ENCODE peak calls at places on chromosomes 11 and 22, in five cellular contexts. K, H, V, X and I are unnamed samples.

GRCh38 chr11:122089111-122089510 is 26.9 kb downstream of the BLID start:
- DNase-seq in V (no peak), K (no peak), X (no peak), H (no peak), I (no peak)

GRCh38 chr22:21677606-21678443 is 12.0 kb downstream of the PPIL2 start:
- DNase-seq in X (no peak), K (no peak), H (peak), V (no peak), I (no peak)

GRCh38 chr11:69504576-69505420 is 23.3 kb downstream of the LINC01488 start:
- DNase-seq in V (no peak), K (no peak), X (no peak), H (no peak), I (no peak)

GRCh38 chr11:93694586-93694985 is 33.1 kb downstream of the CEP295 start:
- DNase-seq in V (no peak), K (no peak), H (no peak), X (no peak), I (no peak)

GRCh38 chr11:124863137-124863825 is 2.0 kb upstream of the ROBO3 start:
- DNase-seq in V (no peak), H (peak), K (no peak), X (peak), I (no peak)

GRCh38 chr11:65793144-65793581 is 6.3 kb downstream of the OVOL1 start:
- DNase-seq in V (no peak), K (no peak), X (no peak), H (no peak), I (no peak)

GRCh38 chr11:117374316-117374715 is 46.7 kb downstream of the CEP164 start:
- DNase-seq in K (no peak), H (no peak), V (no peak), X (no peak), I (no peak)

GRCh38 chr22:39327995-39328754 is 8.8 kb upstream of the RPL3 start:
- DNase-seq in V (no peak), H (no peak), X (no peak), K (peak), I (no peak)

GRCh38 chr11:46387919-46388618 is 3.5 kb downstream of the CHRM4 start:
- DNase-seq in V (no peak), X (no peak), H (no peak), K (no peak), I (no peak)

GRCh38 chr11:71935338-71935925 is 6.6 kb downstream of the RNF121 start:
- DNase-seq in X (no peak), K (no peak), V (no peak), H (no peak), I (no peak)

GRCh38 chr22:49324527-49325491 is 502.9 kb downstream of the BRD1 start:
- DNase-seq in H (no peak), K (no peak), X (peak), V (no peak), I (no peak)
- TF ChIP-seq SUZ12 in H (no peak), K (no peak), X (no peak), V (no peak), I (no peak)

DNA sequence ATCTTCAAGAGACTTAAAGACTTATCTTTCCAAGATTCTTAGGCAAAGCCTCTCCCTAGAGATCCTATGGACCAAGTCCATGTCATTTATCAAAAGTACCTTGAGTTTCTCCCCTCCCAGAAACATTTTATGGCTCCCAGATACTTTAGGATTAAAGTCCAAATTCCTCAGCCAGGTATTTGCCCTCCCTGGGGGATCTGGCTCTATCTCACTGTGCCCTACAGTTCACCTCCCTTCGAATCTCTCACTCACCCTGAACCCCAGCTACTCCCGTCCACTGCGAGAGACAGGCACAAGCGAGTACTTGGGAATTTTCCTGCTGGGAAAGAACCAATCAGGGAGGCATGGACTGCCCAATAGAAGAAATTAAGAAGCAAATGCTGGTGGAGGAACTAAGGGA is 11.9 kb downstream of the MS4A8 start:
- DNase-seq in V (no peak), X (no peak), K (no peak), H (no peak), I (no peak)
- TF ChIP-seq SUZ12 in V (no peak), X (no peak), K (no peak), H (no peak), I (no peak)

GRCh38 chr11:40133526-40133925 is 1325.9 kb downstream of the LRRC4C start:
- DNase-seq in X (no peak), V (no peak), K (no peak), H (no peak), I (no peak)

GRCh38 chr11:40129276-40129675 is 1330.2 kb downstream of the LRRC4C start:
- DNase-seq in X (no peak), H (no peak), K (no peak), V (no peak), I (peak)

GRCh38 chr11:40132881-40133280 is 1326.6 kb downstream of the LRRC4C start:
- DNase-seq in H (no peak), K (no peak), X (no peak), V (no peak), I (no peak)

GRCh38 chr11:40134820-40135219 is 1324.6 kb downstream of the LRRC4C start:
- DNase-seq in X (no peak), K (no peak), V (no peak), H (no peak), I (no peak)

GRCh38 chr11:40130427-40130826 is 1329.0 kb downstream of the LRRC4C start:
- DNase-seq in V (no peak), H (no peak), K (no peak), X (peak), I (peak)
- TF ChIP-seq SUZ12 in V (no peak), H (no peak), K (no peak), X (no peak), I (no peak)

GRCh38 chr11:614091-614582 is 1.6 kb downstream of the IRF7 start:
- DNase-seq in H (no peak), K (no peak), X (no peak), V (no peak), I (no peak)

GRCh38 chr11:612201-612960 is 3.4 kb downstream of the IRF7 start:
- DNase-seq in H (peak), K (no peak), X (no peak), V (no peak), I (no peak)

GRCh38 chr11:611001-611996 is 4.5 kb downstream of the IRF7 start:
- DNase-seq in H (no peak), V (no peak), X (no peak), K (no peak), I (no peak)

GRCh38 chr11:613369-613968 is 2.3 kb downstream of the IRF7 start:
- DNase-seq in H (no peak), V (no peak), K (peak), X (peak), I (peak)

DNA sequence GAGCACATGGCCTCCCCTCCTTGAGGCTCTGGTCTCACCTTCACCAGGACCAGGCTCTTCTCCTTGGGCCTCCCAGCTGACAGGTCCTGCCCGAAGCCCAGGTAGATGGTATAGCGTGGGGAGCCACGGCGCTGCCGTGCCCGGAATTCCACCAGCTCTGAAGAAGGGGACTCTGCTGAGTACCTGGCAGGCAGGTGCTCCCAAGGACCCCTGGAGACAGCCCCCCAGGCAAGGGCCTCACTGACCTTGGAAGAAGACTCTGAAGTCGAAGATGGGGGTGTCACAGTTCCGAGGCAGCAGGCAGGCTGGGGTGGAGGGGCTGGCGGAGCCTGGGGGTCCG is 2.8 kb downstream of the IRF7 start:
- DNase-seq in V (no peak), H (no peak), X (no peak), K (no peak), I (no peak)
- TF ChIP-seq SUZ12 in V (no peak), H (no peak), X (no peak), K (no peak), I (no peak)

GRCh38 chr11:62554377-62554776 is 7.8 kb upstream of the AHNAK start:
- DNase-seq in V (no peak), X (no peak), H (no peak), K (no peak), I (no peak)

GRCh38 chr11:62556872-62557631 is 10.4 kb upstream of the AHNAK start:
- DNase-seq in X (no peak), K (no peak), V (peak), H (no peak), I (no peak)

GRCh38 chr11:62558669-62559068 is 12.1 kb upstream of the AHNAK start:
- DNase-seq in X (no peak), K (no peak), H (no peak), V (no peak), I (no peak)

GRCh38 chr11:62555464-62556092 is 9.0 kb upstream of the AHNAK start:
- DNase-seq in H (no peak), V (peak), X (no peak), K (no peak), I (no peak)

GRCh38 chr11:62556102-62556871 is 9.7 kb upstream of the AHNAK start:
- DNase-seq in X (peak), K (peak), H (no peak), V (peak), I (no peak)
- TF ChIP-seq SUZ12 in X (no peak), K (no peak), H (no peak), V (no peak), I (no peak)

GRCh38 chr22:38067771-38068360 is 10.7 kb downstream of the PICK1 start:
- DNase-seq in X (no peak), H (no peak), K (no peak), V (no peak), I (no peak)

GRCh38 chr22:38065539-38065938 is 8.3 kb downstream of the PICK1 start:
- DNase-seq in X (no peak), V (no peak), K (no peak), H (no peak), I (no peak)

GRCh38 chr22:38067028-38067415 is 9.8 kb downstream of the PICK1 start:
- DNase-seq in K (no peak), X (no peak), H (no peak), V (no peak), I (no peak)

GRCh38 chr22:38066381-38067027 is 9.3 kb downstream of the PICK1 start:
- DNase-seq in K (no peak), H (no peak), X (no peak), V (no peak), I (no peak)

DNA sequence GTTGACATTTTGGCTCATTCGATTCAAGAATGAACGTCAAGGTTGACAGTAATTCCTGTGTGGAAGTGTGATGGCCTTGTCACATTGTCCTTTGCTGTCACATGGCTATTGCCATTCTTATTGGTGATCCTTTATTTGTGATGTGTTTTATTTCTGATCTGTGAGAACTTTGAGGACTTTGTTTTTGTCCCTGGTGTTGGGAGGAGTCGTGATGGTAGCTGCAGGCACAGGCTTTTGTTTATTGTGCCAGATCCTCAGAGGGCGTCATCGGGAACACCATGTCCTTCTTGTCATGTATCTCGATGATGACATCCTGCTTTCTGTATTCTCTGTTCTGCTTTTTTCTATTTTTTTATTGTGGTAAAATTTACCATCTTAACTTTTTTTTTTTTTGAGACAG is 5.6 kb downstream of the PICK1 start:
- DNase-seq in X (no peak), K (no peak), V (no peak), H (no peak), I (no peak)
- TF ChIP-seq SUZ12 in X (no peak), K (no peak), V (no peak), H (no peak), I (no peak)

GRCh38 chr11:128503231-128503991 is 83.9 kb downstream of the ETS1 start:
- DNase-seq in K (no peak), H (no peak), X (no peak), V (no peak), I (no peak)
- TF ChIP-seq SUZ12 in K (no peak), H (no peak), X (no peak), V (no peak), I (no peak)